ENCODE peak calls at places on chromosomes 3 and 15, in four cellular contexts. U, J, S and Y are unnamed samples.

GRCh38 chr3:139532996-139533395 is 6.5 kb downstream of the RBP1 start:
- DNase-seq in U (no peak), J (no peak), S (no peak), Y (no peak)

GRCh38 chr15:39580630-39581500 is at the start of gene THBS1:
- DNase-seq in U (peak; percentile 94), J (peak; percentile 59), S (peak; percentile 16), Y (no peak)

GRCh38 chr15:86916671-86917450 is 837.2 kb downstream of the AGBL1 start:
- DNase-seq in U (no peak), J (no peak), S (no peak), Y (no peak)

GRCh38 chr3:46867550-46867898 is 4.3 kb upstream of the MYL3 start:
- DNase-seq in U (no peak), J (no peak), S (no peak), Y (no peak)

GRCh38 chr15:52674831-52675230 is 4.4 kb downstream of the ATOSA start:
- DNase-seq in U (no peak), J (no peak), S (no peak), Y (no peak)

GRCh38 chr3:140468407-140468806 is 209.5 kb upstream of the TRIM42 start:
- DNase-seq in U (no peak), J (no peak), S (no peak), Y (no peak)

GRCh38 chr3:9795212-9795611 is 2.3 kb downstream of the ARPC4 start:
- DNase-seq in U (no peak), J (no peak), S (no peak), Y (no peak)

GRCh38 chr3:172625404-172625803 is 85.5 kb downstream of the NCEH1 start:
- DNase-seq in U (no peak), J (peak; percentile 81), S (no peak), Y (no peak)

GRCh38 chr15:52139599-52140462 is 27.3 kb upstream of the BCL2L10 start:
- DNase-seq in U (peak; percentile 62), J (peak; percentile 34), S (peak; percentile 24), Y (peak; percentile 53)

GRCh38 chr3:163935411-163935810 is 1142.9 kb downstream of the SI start:
- DNase-seq in U (no peak), J (no peak), S (no peak), Y (no peak)

GRCh38 chr3:109731639-109732473 is 394.5 kb upstream of the DPPA4 start:
- DNase-seq in U (peak; percentile 46), J (peak; percentile 68), S (no peak), Y (peak; percentile 12)

GRCh38 chr3:139110072-139110830 is 65.6 kb upstream of the PRR23C start:
- DNase-seq in U (no peak), J (no peak), S (no peak), Y (no peak)

GRCh38 chr15:70853270-70853854 is 595 bp downstream of the LARP6 start:
- DNase-seq in U (no peak), J (peak; percentile 65), S (no peak), Y (no peak)

GRCh38 chr3:175983369-175983768 is 1124.2 kb downstream of the NAALADL2 start:
- DNase-seq in U (no peak), J (no peak), S (no peak), Y (no peak)

GRCh38 chr3:197406266-197406665 is 107.9 kb upstream of the DLG1 start:
- DNase-seq in U (no peak), J (no peak), S (no peak), Y (no peak)

GRCh38 chr3:185631108-185631507 is 45.0 kb downstream of the SENP2 start:
- DNase-seq in U (no peak), J (no peak), S (no peak), Y (no peak)